ENCODE peak calls at places on chromosomes 11 and 22, in five cellular contexts. One of them, this sample, is unnamed.

GRCh38 chr11:67022341-67022933 is 497 bp upstream of the SYT12 start:
- DNase-seq in psoas muscle: peak; percentile 44
- DNase-seq in AG09309: no peak
- DNase-seq in epithelial cell of esophagus: peak; percentile 88
- DNase-seq in stomach: peak; percentile 32
- DNase-seq in this sample: no peak

GRCh38 chr22:19986410-19987341 is 29.9 kb downstream of the ARVCF start:
- DNase-seq in psoas muscle: peak; percentile 85
- DNase-seq in AG09309: no peak
- DNase-seq in epithelial cell of esophagus: peak; percentile 81
- DNase-seq in stomach: peak; percentile 79
- DNase-seq in this sample: no peak

GRCh38 chr11:7941608-7942007 is at the start of gene OR10A3:
- DNase-seq in psoas muscle: no peak
- DNase-seq in AG09309: no peak
- DNase-seq in epithelial cell of esophagus: no peak
- DNase-seq in stomach: no peak
- DNase-seq in this sample: no peak

GRCh38 chr22:23233746-23234408 is 53.6 kb downstream of the BCR start:
- DNase-seq in psoas muscle: peak; percentile 46
- DNase-seq in AG09309: no peak
- DNase-seq in epithelial cell of esophagus: no peak
- DNase-seq in stomach: no peak
- DNase-seq in this sample: no peak

GRCh38 chr11:19714093-19714386 is 1.4 kb downstream of the NAV2 start:
- DNase-seq in psoas muscle: no peak
- DNase-seq in AG09309: no peak
- DNase-seq in epithelial cell of esophagus: no peak
- DNase-seq in stomach: no peak
- DNase-seq in this sample: no peak

GRCh38 chr11:125426818-125427528 is 69.1 kb downstream of the FEZ1 start:
- DNase-seq in psoas muscle: no peak
- DNase-seq in AG09309: no peak
- DNase-seq in epithelial cell of esophagus: no peak
- DNase-seq in stomach: no peak
- DNase-seq in this sample: no peak

GRCh38 chr11:3136542-3137455 is 28.3 kb downstream of the OSBPL5 start:
- DNase-seq in psoas muscle: peak; percentile 11
- DNase-seq in AG09309: no peak
- DNase-seq in epithelial cell of esophagus: no peak
- DNase-seq in stomach: no peak
- DNase-seq in this sample: no peak

GRCh38 chr22:31350410-31350863 is 4.3 kb upstream of the PATZ1 start:
- DNase-seq in psoas muscle: no peak
- DNase-seq in AG09309: no peak
- DNase-seq in epithelial cell of esophagus: no peak
- DNase-seq in stomach: peak; percentile 43
- DNase-seq in this sample: no peak

GRCh38 chr11:95863486-95864140 is 60.3 kb downstream of the MTMR2 start:
- DNase-seq in psoas muscle: no peak
- DNase-seq in AG09309: peak; percentile 17
- DNase-seq in epithelial cell of esophagus: no peak
- DNase-seq in stomach: no peak
- DNase-seq in this sample: peak; percentile 63

GRCh38 chr11:130315354-130315970 is 745 bp upstream of the ZBTB44 start:
- DNase-seq in psoas muscle: peak; percentile 32
- DNase-seq in AG09309: no peak
- DNase-seq in epithelial cell of esophagus: peak; percentile 16
- DNase-seq in stomach: peak; percentile 48
- DNase-seq in this sample: no peak

GRCh38 chr11:35144103-35144741 is 5.3 kb downstream of the CD44 start:
- DNase-seq in psoas muscle: no peak
- DNase-seq in AG09309: peak; percentile 35
- DNase-seq in epithelial cell of esophagus: peak; percentile 84
- DNase-seq in stomach: peak; percentile 32
- DNase-seq in this sample: no peak

GRCh38 chr22:20062766-20063083 is 17.3 kb upstream of the DGCR8 start:
- DNase-seq in psoas muscle: no peak
- DNase-seq in AG09309: peak; percentile 3
- DNase-seq in epithelial cell of esophagus: peak; percentile 92
- DNase-seq in stomach: no peak
- DNase-seq in this sample: no peak

GRCh38 chr11:65446446-65447277 is 24.1 kb downstream of the NEAT1 start:
- DNase-seq in psoas muscle: peak; percentile 76
- DNase-seq in AG09309: peak; percentile 10
- DNase-seq in epithelial cell of esophagus: no peak
- DNase-seq in stomach: peak; percentile 48
- DNase-seq in this sample: no peak

GRCh38 chr11:71408826-71409225 is 39.4 kb downstream of the DHCR7 start:
- DNase-seq in psoas muscle: no peak
- DNase-seq in AG09309: no peak
- DNase-seq in epithelial cell of esophagus: no peak
- DNase-seq in stomach: no peak
- DNase-seq in this sample: no peak

GRCh38 chr22:35156945-35157344 is 91.0 kb downstream of the ISX start:
- DNase-seq in psoas muscle: no peak
- DNase-seq in AG09309: no peak
- DNase-seq in epithelial cell of esophagus: no peak
- DNase-seq in stomach: no peak
- DNase-seq in this sample: no peak

GRCh38 chr11:33910261-33910959 is 18.5 kb upstream of the LMO2 start:
- DNase-seq in psoas muscle: no peak
- DNase-seq in AG09309: no peak
- DNase-seq in epithelial cell of esophagus: no peak
- DNase-seq in stomach: no peak
- DNase-seq in this sample: no peak

GRCh38 chr11:10838906-10839305 is 18.9 kb downstream of the ZBED5 start:
- DNase-seq in psoas muscle: no peak
- DNase-seq in AG09309: no peak
- DNase-seq in epithelial cell of esophagus: no peak
- DNase-seq in stomach: no peak
- DNase-seq in this sample: no peak
- TF ChIP-seq CTCF in psoas muscle: no peak
- TF ChIP-seq CTCF in AG09309: no peak
- TF ChIP-seq CTCF in epithelial cell of esophagus: no peak
- TF ChIP-seq CTCF in stomach: no peak
- TF ChIP-seq CTCF in this sample: no peak

GRCh38 chr11:72750556-72751292 is 1.5 kb downstream of the ARAP1 start:
- DNase-seq in psoas muscle: no peak
- DNase-seq in AG09309: no peak
- DNase-seq in epithelial cell of esophagus: no peak
- DNase-seq in stomach: no peak
- DNase-seq in this sample: no peak
- H3K4me3 ChIP-seq in psoas muscle: peak overlapping the region; percentile 84
- H3K4me3 ChIP-seq in AG09309: no peak overlapping the region
- H3K4me3 ChIP-seq in epithelial cell of esophagus: no peak overlapping the region
- H3K4me3 ChIP-seq in stomach: peak overlapping the region; percentile 80
- H3K4me3 ChIP-seq in this sample: peak overlapping the region; percentile 3

GRCh38 chr11:131656839-131657211 is 286.4 kb downstream of the NTM start:
- DNase-seq in psoas muscle: no peak
- DNase-seq in AG09309: no peak
- DNase-seq in epithelial cell of esophagus: no peak
- DNase-seq in stomach: no peak
- DNase-seq in this sample: no peak
- TF ChIP-seq CTCF in psoas muscle: no peak
- TF ChIP-seq CTCF in AG09309: no peak
- TF ChIP-seq CTCF in epithelial cell of esophagus: no peak
- TF ChIP-seq CTCF in stomach: no peak
- TF ChIP-seq CTCF in this sample: no peak

GRCh38 chr11:36354221-36355003 is 58.3 kb downstream of the PRR5L start:
- DNase-seq in psoas muscle: no peak
- DNase-seq in AG09309: peak; percentile 87
- DNase-seq in epithelial cell of esophagus: peak; percentile 72
- DNase-seq in stomach: no peak
- DNase-seq in this sample: peak; percentile 72
- H3K4me3 ChIP-seq in psoas muscle: no peak overlapping the region
- H3K4me3 ChIP-seq in AG09309: no peak overlapping the region
- H3K4me3 ChIP-seq in epithelial cell of esophagus: no peak overlapping the region
- H3K4me3 ChIP-seq in stomach: no peak overlapping the region
- H3K4me3 ChIP-seq in this sample: no peak overlapping the region

DNA sequence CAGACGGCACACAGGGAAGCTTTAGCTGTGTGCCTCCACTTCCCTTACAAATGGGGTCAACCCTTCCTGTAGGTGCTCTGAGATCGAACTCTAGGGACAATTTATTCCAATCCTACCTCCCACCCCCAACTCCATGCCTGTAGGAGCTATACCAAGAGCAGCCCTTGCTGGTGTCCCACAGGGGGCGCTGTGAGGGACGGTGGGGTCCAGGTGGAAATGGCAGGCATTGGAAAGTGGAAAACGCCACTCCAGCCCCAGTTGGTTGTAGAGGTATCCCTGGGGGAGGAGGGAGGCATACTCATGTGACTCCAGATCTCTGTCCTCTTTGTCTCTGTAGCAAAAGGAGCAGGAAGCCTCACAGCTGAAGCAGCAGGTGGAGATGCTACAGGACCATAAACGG is 161.3 kb downstream of the MYO18B start:
- DNase-seq in psoas muscle: no peak
- DNase-seq in AG09309: no peak
- DNase-seq in epithelial cell of esophagus: no peak
- DNase-seq in stomach: no peak
- DNase-seq in this sample: no peak
- TF ChIP-seq CTCF in psoas muscle: no peak
- TF ChIP-seq CTCF in AG09309: no peak
- TF ChIP-seq CTCF in epithelial cell of esophagus: no peak
- TF ChIP-seq CTCF in stomach: no peak
- TF ChIP-seq CTCF in this sample: peak; percentile 12

This sample was measured in AG04449.